ENCODE peak calls at places on chromosomes 6 and 20, in nine cellular contexts. One of them, this sample, is unnamed.

GRCh38 chr6:106872044-106872443 is 102.5 kb downstream of the CD24 start:
- DNase-seq in hepatocyte: no peak
- DNase-seq in PC-9: peak
- DNase-seq in heart right ventricle: no peak
- DNase-seq in lower leg skin: no peak
- DNase-seq in mammary epithelial cell: peak
- DNase-seq in cardiac muscle cell: no peak
- DNase-seq in body of pancreas: no peak
- DNase-seq in astrocyte of the spinal cord: no peak
- DNase-seq in this sample: peak

GRCh38 chr6:142408409-142408808 is 106.6 kb downstream of the ADGRG6 start:
- DNase-seq in hepatocyte: no peak
- DNase-seq in astrocyte of the spinal cord: no peak
- DNase-seq in PC-9: no peak
- DNase-seq in heart right ventricle: no peak
- DNase-seq in body of pancreas: no peak
- DNase-seq in mammary epithelial cell: no peak
- DNase-seq in cardiac muscle cell: no peak
- DNase-seq in lower leg skin: no peak
- DNase-seq in this sample: no peak

GRCh38 chr20:48052492-48052870 is 267.2 kb upstream of the SULF2 start:
- DNase-seq in lower leg skin: no peak
- DNase-seq in astrocyte of the spinal cord: no peak
- DNase-seq in PC-9: peak
- DNase-seq in hepatocyte: peak
- DNase-seq in cardiac muscle cell: peak
- DNase-seq in body of pancreas: no peak
- DNase-seq in mammary epithelial cell: peak
- DNase-seq in heart right ventricle: no peak
- DNase-seq in this sample: peak

GRCh38 chr20:63303095-63303666 is 10.2 kb downstream of the COL20A1 start:
- DNase-seq in lower leg skin: no peak
- DNase-seq in astrocyte of the spinal cord: no peak
- DNase-seq in cardiac muscle cell: no peak
- DNase-seq in hepatocyte: no peak
- DNase-seq in mammary epithelial cell: no peak
- DNase-seq in PC-9: no peak
- DNase-seq in body of pancreas: no peak
- DNase-seq in heart right ventricle: no peak
- DNase-seq in this sample: no peak

GRCh38 chr20:24064915-24065314 is 76.3 kb upstream of the GGTLC1 start:
- DNase-seq in cardiac muscle cell: no peak
- DNase-seq in body of pancreas: no peak
- DNase-seq in PC-9: no peak
- DNase-seq in heart right ventricle: no peak
- DNase-seq in mammary epithelial cell: no peak
- DNase-seq in lower leg skin: no peak
- DNase-seq in hepatocyte: no peak
- DNase-seq in astrocyte of the spinal cord: no peak
- DNase-seq in this sample: no peak

GRCh38 chr6:21831531-21832291 is 238.2 kb downstream of the SOX4 start:
- DNase-seq in hepatocyte: no peak
- DNase-seq in heart right ventricle: no peak
- DNase-seq in PC-9: no peak
- DNase-seq in mammary epithelial cell: peak
- DNase-seq in body of pancreas: no peak
- DNase-seq in lower leg skin: no peak
- DNase-seq in astrocyte of the spinal cord: peak
- DNase-seq in cardiac muscle cell: peak
- DNase-seq in this sample: peak

GRCh38 chr6:142152731-142153130 is 5.7 kb downstream of the VTA1 start:
- DNase-seq in cardiac muscle cell: peak
- DNase-seq in mammary epithelial cell: no peak
- DNase-seq in hepatocyte: no peak
- DNase-seq in body of pancreas: no peak
- DNase-seq in lower leg skin: no peak
- DNase-seq in PC-9: no peak
- DNase-seq in heart right ventricle: no peak
- DNase-seq in astrocyte of the spinal cord: peak
- DNase-seq in this sample: peak

GRCh38 chr6:11828185-11828897 is 49.7 kb upstream of the ADTRP start:
- DNase-seq in mammary epithelial cell: no peak
- DNase-seq in hepatocyte: no peak
- DNase-seq in astrocyte of the spinal cord: no peak
- DNase-seq in body of pancreas: no peak
- DNase-seq in heart right ventricle: no peak
- DNase-seq in lower leg skin: no peak
- DNase-seq in cardiac muscle cell: no peak
- DNase-seq in PC-9: no peak
- DNase-seq in this sample: no peak

GRCh38 chr6:33840064-33840926 is 36.5 kb upstream of the MLN start:
- DNase-seq in cardiac muscle cell: peak
- DNase-seq in astrocyte of the spinal cord: peak
- DNase-seq in heart right ventricle: no peak
- DNase-seq in PC-9: peak
- DNase-seq in hepatocyte: peak
- DNase-seq in body of pancreas: no peak
- DNase-seq in lower leg skin: no peak
- DNase-seq in mammary epithelial cell: peak
- DNase-seq in this sample: peak

GRCh38 chr6:109527989-109528388 is 45.0 kb upstream of the ZBTB24 start:
- DNase-seq in cardiac muscle cell: peak
- DNase-seq in heart right ventricle: no peak
- DNase-seq in PC-9: no peak
- DNase-seq in astrocyte of the spinal cord: no peak
- DNase-seq in hepatocyte: no peak
- DNase-seq in body of pancreas: no peak
- DNase-seq in lower leg skin: no peak
- DNase-seq in mammary epithelial cell: peak
- DNase-seq in this sample: peak

GRCh38 chr6:147054871-147055270 is 149.3 kb upstream of the STXBP5 start:
- DNase-seq in cardiac muscle cell: no peak
- DNase-seq in heart right ventricle: no peak
- DNase-seq in mammary epithelial cell: no peak
- DNase-seq in hepatocyte: no peak
- DNase-seq in body of pancreas: no peak
- DNase-seq in lower leg skin: no peak
- DNase-seq in astrocyte of the spinal cord: no peak
- DNase-seq in PC-9: no peak
- DNase-seq in this sample: no peak

GRCh38 chr20:50283922-50284810 is 93.5 kb downstream of the CEBPB start:
- DNase-seq in lower leg skin: peak
- DNase-seq in heart right ventricle: no peak
- DNase-seq in astrocyte of the spinal cord: peak
- DNase-seq in PC-9: peak
- DNase-seq in cardiac muscle cell: no peak
- DNase-seq in mammary epithelial cell: peak
- DNase-seq in body of pancreas: peak
- DNase-seq in hepatocyte: peak
- DNase-seq in this sample: peak

GRCh38 chr6:40342674-40343230 is 244.4 kb downstream of the LRFN2 start:
- DNase-seq in heart right ventricle: no peak
- DNase-seq in hepatocyte: no peak
- DNase-seq in mammary epithelial cell: no peak
- DNase-seq in PC-9: no peak
- DNase-seq in body of pancreas: no peak
- DNase-seq in cardiac muscle cell: no peak
- DNase-seq in lower leg skin: peak
- DNase-seq in astrocyte of the spinal cord: no peak
- DNase-seq in this sample: no peak

GRCh38 chr6:144661101-144661806 is 376.1 kb downstream of the UTRN start:
- DNase-seq in heart right ventricle: no peak
- DNase-seq in cardiac muscle cell: no peak
- DNase-seq in mammary epithelial cell: peak
- DNase-seq in PC-9: no peak
- DNase-seq in body of pancreas: no peak
- DNase-seq in astrocyte of the spinal cord: peak
- DNase-seq in hepatocyte: peak
- DNase-seq in lower leg skin: no peak
- DNase-seq in this sample: peak

GRCh38 chr6:168200571-168201134 is 118.9 kb downstream of the DACT2 start:
- DNase-seq in PC-9: no peak
- DNase-seq in heart right ventricle: no peak
- DNase-seq in cardiac muscle cell: no peak
- DNase-seq in mammary epithelial cell: no peak
- DNase-seq in body of pancreas: no peak
- DNase-seq in lower leg skin: peak
- DNase-seq in astrocyte of the spinal cord: no peak
- DNase-seq in hepatocyte: no peak
- DNase-seq in this sample: no peak

GRCh38 chr20:62553838-62554161 is 78.0 kb upstream of the GATA5 start:
- DNase-seq in astrocyte of the spinal cord: no peak
- DNase-seq in hepatocyte: no peak
- DNase-seq in body of pancreas: no peak
- DNase-seq in PC-9: no peak
- DNase-seq in lower leg skin: no peak
- DNase-seq in heart right ventricle: no peak
- DNase-seq in mammary epithelial cell: no peak
- DNase-seq in cardiac muscle cell: no peak
- DNase-seq in this sample: no peak

GRCh38 chr6:33699131-33699530 is 12.4 kb downstream of the UQCC2 start:
- DNase-seq in heart right ventricle: no peak
- DNase-seq in body of pancreas: no peak
- DNase-seq in astrocyte of the spinal cord: no peak
- DNase-seq in cardiac muscle cell: no peak
- DNase-seq in lower leg skin: no peak
- DNase-seq in hepatocyte: no peak
- DNase-seq in PC-9: no peak
- DNase-seq in mammary epithelial cell: no peak
- DNase-seq in this sample: peak

DNA sequence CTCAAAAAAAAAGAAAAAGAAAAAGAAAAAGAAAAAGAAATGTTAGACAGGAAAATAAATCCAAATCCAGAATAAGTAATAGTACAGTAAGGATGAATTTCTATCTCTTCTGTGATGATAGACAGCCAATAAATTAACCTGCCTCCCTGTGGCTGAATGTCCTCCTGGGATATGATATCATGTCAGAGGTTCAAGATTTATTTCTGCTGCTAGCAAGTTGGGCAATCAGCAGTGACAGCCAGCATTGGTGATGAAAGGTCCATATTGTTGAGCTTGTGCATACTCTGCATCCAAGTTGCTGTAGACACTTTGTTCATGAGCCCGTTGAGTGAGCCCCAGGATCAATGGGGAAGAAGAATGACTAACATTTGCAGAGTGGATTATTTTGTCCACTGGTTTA is 44.9 kb upstream of the CEP85L start:
- DNase-seq in astrocyte of the spinal cord: no peak
- DNase-seq in body of pancreas: no peak
- DNase-seq in hepatocyte: no peak
- DNase-seq in PC-9: no peak
- DNase-seq in lower leg skin: no peak
- DNase-seq in heart right ventricle: no peak
- DNase-seq in cardiac muscle cell: no peak
- DNase-seq in mammary epithelial cell: no peak
- DNase-seq in this sample: no peak
- TF ChIP-seq CTCF in astrocyte of the spinal cord: no peak
- TF ChIP-seq CTCF in body of pancreas: no peak
- TF ChIP-seq CTCF in hepatocyte: no peak
- TF ChIP-seq CTCF in PC-9: no peak
- TF ChIP-seq CTCF in lower leg skin: no peak
- TF ChIP-seq CTCF in heart right ventricle: no peak
- TF ChIP-seq CTCF in cardiac muscle cell: no peak
- TF ChIP-seq CTCF in mammary epithelial cell: no peak
- TF ChIP-seq CTCF in this sample: no peak

DNA sequence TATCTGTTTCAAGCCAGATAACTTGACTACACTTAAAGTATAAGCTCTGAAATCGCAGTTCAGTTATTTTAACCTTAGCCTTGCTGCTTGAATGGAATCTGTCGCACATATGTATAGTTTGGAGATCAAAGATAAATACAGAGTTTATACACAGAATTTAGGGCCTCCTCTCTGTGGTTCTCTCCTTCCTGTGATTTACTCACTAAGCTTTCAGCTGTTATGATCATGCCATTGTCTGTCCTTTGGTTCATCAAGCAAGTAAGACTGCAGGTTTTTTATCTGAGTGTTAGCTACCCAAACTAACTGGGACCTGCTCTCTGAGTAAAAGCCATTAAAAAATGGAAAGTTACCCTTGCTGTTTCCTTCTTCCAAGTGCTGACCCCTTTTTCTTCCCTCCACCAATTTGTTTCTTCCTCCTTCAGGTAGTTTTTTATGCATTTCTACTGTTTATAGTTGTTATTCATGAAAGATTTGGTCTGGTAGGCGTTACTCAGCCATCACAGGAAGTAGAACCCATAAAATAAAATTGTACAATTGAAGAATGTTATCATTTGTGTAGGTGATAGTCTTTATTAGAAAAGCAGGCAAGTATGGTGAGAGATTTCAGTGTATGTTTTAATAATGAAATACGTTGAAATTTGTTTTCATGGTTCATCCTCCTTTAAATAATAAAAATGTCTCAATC is 33.7 kb upstream of the SUMO4 start:
- DNase-seq in heart right ventricle: no peak
- DNase-seq in body of pancreas: no peak
- DNase-seq in lower leg skin: no peak
- DNase-seq in cardiac muscle cell: no peak
- DNase-seq in PC-9: no peak
- DNase-seq in hepatocyte: no peak
- DNase-seq in astrocyte of the spinal cord: no peak
- DNase-seq in mammary epithelial cell: no peak
- DNase-seq in this sample: no peak
- H3K4me3 ChIP-seq in heart right ventricle: no peak
- H3K4me3 ChIP-seq in body of pancreas: no peak
- H3K4me3 ChIP-seq in lower leg skin: no peak
- H3K4me3 ChIP-seq in cardiac muscle cell: no peak
- H3K4me3 ChIP-seq in PC-9: no peak
- H3K4me3 ChIP-seq in hepatocyte: no peak
- H3K4me3 ChIP-seq in astrocyte of the spinal cord: no peak
- H3K4me3 ChIP-seq in mammary epithelial cell: no peak
- H3K4me3 ChIP-seq in this sample: no peak

DNA sequence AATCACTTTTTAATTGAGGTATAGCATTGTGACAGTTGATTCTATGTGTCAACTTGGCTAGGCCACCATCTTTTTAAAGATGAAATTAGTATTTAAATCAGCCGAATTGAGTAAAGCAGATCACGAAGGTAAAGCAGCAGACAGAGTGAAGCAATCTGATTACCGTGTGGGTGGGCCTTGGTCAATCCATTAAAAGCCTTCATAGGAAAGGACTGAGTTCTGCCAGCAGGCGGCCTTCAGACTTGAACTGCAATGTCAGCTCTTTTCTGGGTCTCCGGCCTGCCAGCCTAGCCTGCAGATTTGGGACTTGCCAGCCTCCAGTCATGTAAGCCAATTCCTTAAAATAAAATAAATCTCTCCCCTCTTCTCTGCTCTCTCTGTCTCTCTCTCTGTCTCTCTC is 22.4 kb upstream of the TGM2 start:
- DNase-seq in heart right ventricle: no peak
- DNase-seq in astrocyte of the spinal cord: no peak
- DNase-seq in hepatocyte: peak
- DNase-seq in mammary epithelial cell: no peak
- DNase-seq in PC-9: no peak
- DNase-seq in cardiac muscle cell: no peak
- DNase-seq in body of pancreas: no peak
- DNase-seq in lower leg skin: peak
- DNase-seq in this sample: peak
- TF ChIP-seq CTCF in heart right ventricle: peak
- TF ChIP-seq CTCF in astrocyte of the spinal cord: peak
- TF ChIP-seq CTCF in hepatocyte: no peak
- TF ChIP-seq CTCF in mammary epithelial cell: peak
- TF ChIP-seq CTCF in PC-9: no peak
- TF ChIP-seq CTCF in cardiac muscle cell: peak
- TF ChIP-seq CTCF in body of pancreas: no peak
- TF ChIP-seq CTCF in lower leg skin: no peak
- TF ChIP-seq CTCF in this sample: no peak

GRCh38 chr6:139287868-139288267 is 3.9 kb downstream of the TXLNB start:
- DNase-seq in hepatocyte: no peak
- DNase-seq in cardiac muscle cell: no peak
- DNase-seq in body of pancreas: no peak
- DNase-seq in heart right ventricle: no peak
- DNase-seq in lower leg skin: no peak
- DNase-seq in astrocyte of the spinal cord: no peak
- DNase-seq in PC-9: no peak
- DNase-seq in mammary epithelial cell: no peak
- DNase-seq in this sample: no peak
- H3K4me3 ChIP-seq in hepatocyte: no peak
- H3K4me3 ChIP-seq in cardiac muscle cell: no peak
- H3K4me3 ChIP-seq in body of pancreas: no peak
- H3K4me3 ChIP-seq in heart right ventricle: no peak
- H3K4me3 ChIP-seq in lower leg skin: no peak
- H3K4me3 ChIP-seq in astrocyte of the spinal cord: no peak
- H3K4me3 ChIP-seq in PC-9: no peak
- H3K4me3 ChIP-seq in mammary epithelial cell: no peak
- H3K4me3 ChIP-seq in this sample: no peak